ENCODE peak calls at places on chromosomes 4 and X, in four cellular contexts. One of them, this sample, is unnamed.

GRCh38 chr4:174629265-174629664 is 107.0 kb upstream of the HPGD start:
- DNase-seq in sigmoid colon: no peak
- DNase-seq in K562: no peak
- DNase-seq in tibial nerve: no peak
- DNase-seq in this sample: no peak

GRCh38 chr4:121740796-121741409 is 24.1 kb downstream of the SMIM43 start:
- DNase-seq in tibial nerve: no peak
- DNase-seq in sigmoid colon: no peak
- DNase-seq in K562: no peak
- DNase-seq in this sample: no peak

GRCh38 chrX:46627700-46628405 is 54.3 kb downstream of the CHST7 start:
- DNase-seq in K562: no peak
- DNase-seq in tibial nerve: no peak
- DNase-seq in sigmoid colon: no peak
- DNase-seq in this sample: no peak

GRCh38 chr4:39587881-39588280 is 50.8 kb downstream of the SMIM14 start:
- DNase-seq in sigmoid colon: no peak
- DNase-seq in K562: no peak
- DNase-seq in tibial nerve: no peak
- DNase-seq in this sample: no peak

GRCh38 chrX:39242187-39242586 is 440.9 kb downstream of the MID1IP1 start:
- DNase-seq in K562: peak; percentile 37
- DNase-seq in tibial nerve: no peak
- DNase-seq in sigmoid colon: no peak
- DNase-seq in this sample: peak; percentile 31

GRCh38 chr4:2638730-2639129 is 102.3 kb downstream of the FAM193A start:
- DNase-seq in K562: no peak
- DNase-seq in sigmoid colon: peak; percentile 14
- DNase-seq in tibial nerve: no peak
- DNase-seq in this sample: no peak

GRCh38 chrX:135544338-135544948 is 24.0 kb downstream of the INTS6L start:
- DNase-seq in sigmoid colon: no peak
- DNase-seq in tibial nerve: no peak
- DNase-seq in K562: no peak
- DNase-seq in this sample: no peak

GRCh38 chr4:126916626-126917140 is 716.1 kb upstream of the INTU start:
- DNase-seq in sigmoid colon: no peak
- DNase-seq in K562: peak; percentile 47
- DNase-seq in tibial nerve: no peak
- DNase-seq in this sample: no peak

GRCh38 chr4:28548549-28548948 is 1687.9 kb downstream of the STIM2 start:
- DNase-seq in sigmoid colon: no peak
- DNase-seq in tibial nerve: no peak
- DNase-seq in K562: no peak
- DNase-seq in this sample: no peak

GRCh38 chrX:53605004-53605403 is 81.5 kb downstream of the HUWE1 start:
- DNase-seq in tibial nerve: no peak
- DNase-seq in K562: no peak
- DNase-seq in sigmoid colon: no peak
- DNase-seq in this sample: no peak

GRCh38 chr4:148779771-148780170 is 337.6 kb upstream of the NR3C2 start:
- DNase-seq in sigmoid colon: no peak
- DNase-seq in tibial nerve: no peak
- DNase-seq in K562: no peak
- DNase-seq in this sample: no peak

GRCh38 chr4:700587-701264 is 4.9 kb upstream of the PCGF3 start:
- DNase-seq in K562: no peak
- DNase-seq in sigmoid colon: peak; percentile 45
- DNase-seq in tibial nerve: no peak
- DNase-seq in this sample: no peak

GRCh38 chr4:182938213-182938645 is 21.0 kb upstream of the DCTD start:
- DNase-seq in sigmoid colon: peak; percentile 77
- DNase-seq in K562: peak; percentile 77
- DNase-seq in tibial nerve: peak; percentile 51
- DNase-seq in this sample: peak; percentile 77

GRCh38 chr4:182932651-182933050 is 15.5 kb upstream of the DCTD start:
- DNase-seq in tibial nerve: no peak
- DNase-seq in sigmoid colon: no peak
- DNase-seq in K562: no peak
- DNase-seq in this sample: no peak

GRCh38 chr4:182931691-182932297 is 14.6 kb upstream of the DCTD start:
- DNase-seq in tibial nerve: no peak
- DNase-seq in K562: no peak
- DNase-seq in sigmoid colon: no peak
- DNase-seq in this sample: no peak

GRCh38 chr4:182939680-182940079 is 22.5 kb upstream of the DCTD start:
- DNase-seq in sigmoid colon: no peak
- DNase-seq in tibial nerve: no peak
- DNase-seq in K562: no peak
- DNase-seq in this sample: no peak

DNA sequence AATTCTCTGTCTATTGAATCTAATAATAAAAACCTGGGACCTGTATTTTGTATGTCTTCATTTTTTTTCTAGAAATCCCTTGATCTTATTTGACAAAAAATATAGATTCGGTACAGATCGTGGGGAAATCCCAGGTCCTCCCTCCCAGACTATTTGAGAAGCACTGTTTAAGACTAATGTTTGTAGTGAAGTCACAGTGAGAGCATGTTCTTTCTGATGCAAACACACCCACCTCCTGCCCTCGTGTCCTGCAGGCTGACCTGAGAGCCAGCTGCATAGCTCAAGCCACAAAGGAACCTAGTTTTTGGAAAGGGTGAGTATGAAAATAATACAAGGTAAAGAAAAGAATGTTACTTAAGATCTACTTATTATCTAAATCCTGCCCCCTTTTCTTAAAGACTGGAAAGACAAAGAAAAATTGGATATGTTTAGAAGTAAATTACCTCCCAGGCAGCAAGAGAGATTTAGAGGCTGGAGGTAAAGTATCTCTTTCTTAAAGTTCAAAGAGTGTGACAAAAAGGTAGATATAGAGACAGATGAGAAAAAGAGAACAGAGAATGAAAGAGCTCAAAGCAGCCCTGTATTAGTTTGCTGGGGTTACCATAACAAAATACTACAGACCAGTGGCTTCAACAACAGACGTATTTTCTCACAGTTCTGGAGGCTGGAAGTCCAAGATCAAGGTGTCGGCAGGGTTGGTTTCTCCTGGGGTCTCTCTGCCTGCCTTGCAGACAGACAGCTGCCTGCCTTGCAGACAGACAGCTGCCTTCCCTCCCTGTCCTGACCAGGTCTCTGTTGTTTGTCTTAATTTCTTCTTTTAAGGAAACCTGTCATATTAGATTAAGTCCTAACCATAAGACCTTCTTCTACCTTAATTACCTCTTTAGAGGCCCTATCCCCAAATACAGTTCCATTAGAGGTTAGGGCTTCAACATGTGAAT is 20.4 kb upstream of the DCTD start:
- DNase-seq in sigmoid colon: no peak
- DNase-seq in K562: no peak
- DNase-seq in tibial nerve: no peak
- DNase-seq in this sample: no peak
- TF ChIP-seq EP300 in sigmoid colon: no peak
- TF ChIP-seq EP300 in K562: no peak
- TF ChIP-seq EP300 in tibial nerve: no peak
- TF ChIP-seq EP300 in this sample: no peak

GRCh38 chrX:29254515-29254914 is 667.3 kb downstream of the IL1RAPL1 start:
- DNase-seq in sigmoid colon: no peak
- DNase-seq in tibial nerve: no peak
- DNase-seq in K562: no peak
- DNase-seq in this sample: no peak
- TF ChIP-seq EP300 in sigmoid colon: no peak
- TF ChIP-seq EP300 in tibial nerve: no peak
- TF ChIP-seq EP300 in K562: no peak
- TF ChIP-seq EP300 in this sample: no peak

GRCh38 chr4:74444891-74445642 is at the start of gene AREG:
- DNase-seq in sigmoid colon: peak; percentile 84
- DNase-seq in tibial nerve: peak; percentile 40
- DNase-seq in K562: peak; percentile 86
- DNase-seq in this sample: peak; percentile 90
- TF ChIP-seq EP300 in sigmoid colon: no peak
- TF ChIP-seq EP300 in tibial nerve: peak; percentile 50
- TF ChIP-seq EP300 in K562: no peak
- TF ChIP-seq EP300 in this sample: no peak

GRCh38 chr4:159014896-159015295 is 88.0 kb upstream of the RAPGEF2 start:
- DNase-seq in sigmoid colon: no peak
- DNase-seq in K562: no peak
- DNase-seq in tibial nerve: no peak
- DNase-seq in this sample: no peak

GRCh38 chr4:159017323-159018036 is 85.4 kb upstream of the RAPGEF2 start:
- DNase-seq in tibial nerve: no peak
- DNase-seq in K562: no peak
- DNase-seq in sigmoid colon: no peak
- DNase-seq in this sample: no peak

GRCh38 chr4:159018062-159018629 is 84.7 kb upstream of the RAPGEF2 start:
- DNase-seq in K562: peak; percentile 41
- DNase-seq in tibial nerve: no peak
- DNase-seq in sigmoid colon: no peak
- DNase-seq in this sample: no peak

GRCh38 chr4:159015862-159016261 is 87.0 kb upstream of the RAPGEF2 start:
- DNase-seq in tibial nerve: no peak
- DNase-seq in K562: no peak
- DNase-seq in sigmoid colon: no peak
- DNase-seq in this sample: no peak

DNA sequence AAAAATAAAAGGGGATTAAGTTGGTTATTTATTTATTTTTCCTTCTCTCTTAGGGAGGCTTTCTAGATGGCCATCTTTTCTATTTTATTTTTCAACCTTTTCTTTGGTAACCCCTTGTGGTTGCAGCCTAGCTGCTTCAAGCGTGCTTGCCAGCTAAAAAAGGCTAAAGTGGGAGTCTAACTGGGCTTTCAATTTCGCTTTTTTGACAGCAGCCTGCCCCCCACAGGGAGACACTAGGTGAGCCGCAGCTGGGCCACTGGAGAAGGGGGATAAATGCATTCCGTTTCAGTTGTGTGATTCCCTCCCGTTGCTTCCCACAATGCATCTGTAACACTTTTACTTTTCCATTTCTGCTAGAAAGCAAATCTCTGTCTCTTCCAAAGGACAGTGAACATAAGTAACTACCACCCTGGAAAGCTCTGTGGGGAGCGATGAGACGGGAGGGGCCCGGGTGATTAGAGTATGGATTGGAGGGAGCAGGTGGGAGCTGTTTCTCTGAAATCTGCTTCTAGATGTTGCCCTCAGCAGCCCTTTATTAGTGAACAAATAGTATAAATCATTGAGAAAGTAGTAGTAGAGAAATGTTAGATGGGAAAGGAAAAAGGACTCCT is 86.2 kb upstream of the RAPGEF2 start:
- DNase-seq in sigmoid colon: no peak
- DNase-seq in tibial nerve: no peak
- DNase-seq in K562: peak; percentile 61
- DNase-seq in this sample: no peak
- TF ChIP-seq EP300 in sigmoid colon: no peak
- TF ChIP-seq EP300 in tibial nerve: no peak
- TF ChIP-seq EP300 in K562: no peak
- TF ChIP-seq EP300 in this sample: no peak

GRCh38 chr4:79048878-79049277 is 109.6 kb upstream of the PAQR3 start:
- DNase-seq in tibial nerve: no peak
- DNase-seq in sigmoid colon: no peak
- DNase-seq in K562: no peak
- DNase-seq in this sample: no peak

GRCh38 chr4:79044260-79044659 is 105.0 kb upstream of the PAQR3 start:
- DNase-seq in K562: no peak
- DNase-seq in sigmoid colon: no peak
- DNase-seq in tibial nerve: no peak
- DNase-seq in this sample: no peak

GRCh38 chr4:79049840-79050520 is 110.7 kb upstream of the PAQR3 start:
- DNase-seq in K562: no peak
- DNase-seq in sigmoid colon: peak; percentile 81
- DNase-seq in tibial nerve: no peak
- DNase-seq in this sample: no peak

GRCh38 chr4:79042079-79042674 is 102.9 kb upstream of the PAQR3 start:
- DNase-seq in sigmoid colon: no peak
- DNase-seq in K562: peak; percentile 51
- DNase-seq in tibial nerve: no peak
- DNase-seq in this sample: no peak

GRCh38 chr4:79046191-79046590 is 107.0 kb upstream of the PAQR3 start:
- DNase-seq in sigmoid colon: no peak
- DNase-seq in K562: no peak
- DNase-seq in tibial nerve: no peak
- DNase-seq in this sample: no peak
- TF ChIP-seq EP300 in sigmoid colon: no peak
- TF ChIP-seq EP300 in K562: no peak
- TF ChIP-seq EP300 in tibial nerve: no peak
- TF ChIP-seq EP300 in this sample: no peak

This sample was measured in stomach.